ENCODE peak calls at places on chromosomes 1 and 21, in four cellular contexts. H is K562, Z is HepG2, L is SK-N-SH. P is an unnamed sample.

GRCh38 chr1:22104865-22105437 is 37.9 kb downstream of the WNT4 start:
- DNase-seq in Z (no peak), L (no peak), H (no peak), P (no peak)

GRCh38 chr1:172746091-172746949 is 87.4 kb downstream of the FASLG start:
- DNase-seq in Z (peak; percentile 66), L (no peak), H (peak; percentile 66), P (no peak)

GRCh38 chr1:117070124-117070523 is 10.0 kb downstream of the TTF2 start:
- DNase-seq in L (no peak), Z (no peak), H (no peak), P (no peak)

GRCh38 chr1:85361106-85361505 is 84.7 kb upstream of the BCL10 start:
- DNase-seq in H (no peak), Z (peak; percentile 10), L (no peak), P (no peak)

GRCh38 chr1:117033149-117033548 is 27.0 kb upstream of the TTF2 start:
- DNase-seq in H (no peak), Z (no peak), L (no peak), P (no peak)

GRCh38 chr1:31441558-31441957 is 28.5 kb downstream of the SERINC2 start:
- DNase-seq in Z (no peak), L (no peak), H (no peak), P (no peak)

GRCh38 chr21:35097525-35097924 is 48.4 kb upstream of the RUNX1 start:
- DNase-seq in H (no peak), Z (no peak), L (no peak), P (no peak)

GRCh38 chr1:91564888-91565700 is 64.4 kb downstream of the CDC7 start:
- DNase-seq in L (no peak), Z (no peak), H (no peak), P (no peak)

GRCh38 chr1:33149453-33150190 is 32.2 kb downstream of the TRIM62 start:
- DNase-seq in Z (no peak), L (no peak), H (no peak), P (no peak)

GRCh38 chr1:85578321-85579295 is 2.0 kb upstream of the CCN1 start:
- DNase-seq in H (no peak), L (peak; percentile 68), Z (peak; percentile 40), P (no peak)

GRCh38 chr1:52601519-52601918 is 652 bp upstream of the GPX7 start:
- DNase-seq in L (peak; percentile 17), H (no peak), Z (no peak), P (no peak)

GRCh38 chr1:26959722-26960624 is at the start of gene KDF1:
- DNase-seq in H (peak; percentile 70), L (peak; percentile 64), Z (no peak), P (peak; percentile 95)

GRCh38 chr1:234659538-234659937 is 49.6 kb upstream of the IRF2BP2 start:
- DNase-seq in L (no peak), Z (peak; percentile 30), H (peak; percentile 45), P (no peak)

GRCh38 chr1:180927841-180928240 is 15.1 kb downstream of the KIAA1614 start:
- DNase-seq in H (no peak), L (peak; percentile 68), Z (no peak), P (no peak)

GRCh38 chr1:94580367-94581115 is 39.0 kb upstream of the F3 start:
- DNase-seq in H (no peak), L (no peak), Z (peak; percentile 24), P (no peak)

GRCh38 chr1:64598100-64598571 is 128.2 kb downstream of the CACHD1 start:
- DNase-seq in Z (no peak), L (no peak), H (peak; percentile 14), P (no peak)

GRCh38 chr1:190154744-190155143 is 322.9 kb downstream of the BRINP3 start:
- DNase-seq in Z (no peak), H (no peak), L (no peak), P (no peak)

GRCh38 chr1:42680921-42681683 is 1.1 kb upstream of the YBX1 start:
- DNase-seq in Z (no peak), H (peak; percentile 48), L (peak; percentile 35), P (no peak)

GRCh38 chr1:71086331-71086730 is 5.5 kb upstream of the ZRANB2 start:
- DNase-seq in L (no peak), Z (no peak), H (no peak), P (no peak)

GRCh38 chr1:3869751-3870301 is 12.6 kb downstream of the DFFB start:
- DNase-seq in L (no peak), Z (no peak), H (peak; percentile 93), P (no peak)

GRCh38 chr1:29499101-29499650 is 262.9 kb downstream of the PTPRU start:
- DNase-seq in Z (no peak), H (no peak), L (no peak), P (no peak)

GRCh38 chr1:53135735-53136114 is 6.7 kb downstream of the SLC1A7 start:
- DNase-seq in Z (no peak), L (no peak), H (peak; percentile 48), P (no peak)

GRCh38 chr1:5878938-5879337 is 113.3 kb downstream of the NPHP4 start:
- DNase-seq in Z (no peak), H (no peak), L (no peak), P (no peak)

GRCh38 chr1:181239086-181239485 is 150.6 kb downstream of the IER5 start:
- DNase-seq in Z (no peak), H (no peak), L (no peak), P (no peak)

GRCh38 chr1:53396563-53397268 is 62.5 kb upstream of the DMRTB1 start:
- DNase-seq in L (peak; percentile 52), Z (no peak), H (no peak), P (no peak)

GRCh38 chr1:32981003-32981909 is 16.6 kb upstream of the RNF19B start:
- DNase-seq in Z (no peak), H (peak; percentile 67), L (no peak), P (no peak)

GRCh38 chr1:2314803-2315710 is 76.3 kb downstream of the MORN1 start:
- DNase-seq in H (peak; percentile 62), Z (peak; percentile 21), L (peak; percentile 97), P (peak; percentile 68)

GRCh38 chr1:78255849-78256248 is 210.1 kb downstream of the GIPC2 start:
- DNase-seq in Z (no peak), L (no peak), H (no peak), P (no peak)

GRCh38 chr1:54280652-54281051 is 80.7 kb downstream of the MRPL37 start:
- DNase-seq in H (no peak), Z (no peak), L (no peak), P (no peak)

GRCh38 chr1:161816201-161816600 is 50.1 kb downstream of the ATF6 start:
- DNase-seq in L (peak; percentile 3), Z (peak; percentile 29), H (no peak), P (no peak)

GRCh38 chr21:33069994-33070811 is at the start of gene OLIG1:
- DNase-seq in H (no peak), L (peak; percentile 48), Z (no peak), P (peak; percentile 82)

GRCh38 chr1:161484613-161485012 is 20.6 kb upstream of the FCGR2A start:
- DNase-seq in H (no peak), Z (no peak), L (no peak), P (no peak)

GRCh38 chr1:147722114-147722513 is 38.3 kb downstream of the GJA5 start:
- DNase-seq in L (no peak), H (peak; percentile 9), Z (no peak), P (peak; percentile 56)

GRCh38 chr1:207579436-207579799 is 65.5 kb upstream of the CR1L start:
- DNase-seq in H (peak; percentile 89), Z (peak; percentile 41), L (peak; percentile 28), P (peak; percentile 72)
- TF ChIP-seq CTCF in H (peak; percentile 88), Z (peak; percentile 73), L (peak; percentile 57), P (peak; percentile 24)

GRCh38 chr1:7615138-7615537 is 156.0 kb upstream of the VAMP3 start:
- DNase-seq in Z (no peak), H (no peak), L (no peak), P (no peak)
- TF ChIP-seq FOXJ3 in Z (no peak), H (no peak), L (no peak), P (no peak)

DNA sequence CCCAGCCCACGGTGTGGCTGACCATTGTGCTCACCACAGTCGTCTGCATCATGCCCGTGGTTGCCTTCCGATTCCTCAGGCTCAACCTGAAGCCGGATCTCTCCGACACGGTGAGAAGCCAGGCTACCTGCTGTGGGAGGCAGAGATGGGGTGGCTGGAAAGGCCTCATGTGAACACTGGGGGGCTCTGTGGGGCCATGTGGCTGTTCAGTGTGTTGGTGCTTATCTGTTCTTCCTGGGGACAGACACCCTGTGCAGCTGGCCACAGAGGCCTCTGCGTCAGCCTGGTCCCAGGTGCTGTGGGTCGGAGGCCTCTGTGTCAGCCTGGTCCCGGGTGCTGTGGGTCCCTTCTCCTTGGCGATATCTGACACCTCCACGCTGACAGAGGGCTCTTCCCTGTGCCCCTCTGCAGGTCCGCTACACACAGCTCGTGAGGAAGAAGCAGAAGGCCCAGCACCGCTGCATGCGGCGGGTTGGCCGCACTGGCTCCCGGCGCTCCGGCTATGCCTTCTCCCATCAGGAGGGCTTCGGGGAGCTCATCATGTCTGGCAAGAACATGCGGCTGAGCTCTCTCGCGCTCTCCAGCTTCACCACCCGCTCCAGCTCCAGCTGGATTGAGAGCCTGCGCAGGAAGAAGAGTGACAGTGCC is 23.2 kb downstream of the ATP8B2 start:
- DNase-seq in Z (no peak), H (peak; percentile 81), L (no peak), P (no peak)
- TF ChIP-seq CTCF in Z (peak; percentile 60), H (peak; percentile 79), L (no peak), P (no peak)

DNA sequence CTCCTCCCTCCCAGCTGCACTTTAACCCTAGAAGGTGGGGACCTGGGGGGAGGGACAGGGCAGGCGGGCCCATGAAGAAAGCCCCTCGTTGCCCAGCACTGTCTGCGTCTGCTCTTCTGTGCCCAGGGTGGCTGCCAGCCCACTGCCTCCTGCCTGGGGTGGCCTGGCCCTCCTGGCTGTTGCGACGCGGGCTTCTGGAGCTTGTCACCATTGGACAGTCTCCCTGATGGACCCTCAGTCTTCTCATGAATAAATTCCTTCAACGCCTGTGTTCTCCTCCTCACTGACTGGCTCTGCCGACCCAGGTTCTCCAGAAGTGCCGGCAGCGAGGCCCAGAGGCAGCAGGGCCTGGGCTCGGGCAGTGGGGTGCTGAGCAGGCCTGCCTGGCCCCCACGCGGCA is 6.5 kb upstream of the HTR6 start:
- DNase-seq in L (no peak), H (no peak), Z (no peak), P (no peak)
- TF ChIP-seq FOXJ3 in L (no peak), H (no peak), Z (no peak), P (no peak)

DNA sequence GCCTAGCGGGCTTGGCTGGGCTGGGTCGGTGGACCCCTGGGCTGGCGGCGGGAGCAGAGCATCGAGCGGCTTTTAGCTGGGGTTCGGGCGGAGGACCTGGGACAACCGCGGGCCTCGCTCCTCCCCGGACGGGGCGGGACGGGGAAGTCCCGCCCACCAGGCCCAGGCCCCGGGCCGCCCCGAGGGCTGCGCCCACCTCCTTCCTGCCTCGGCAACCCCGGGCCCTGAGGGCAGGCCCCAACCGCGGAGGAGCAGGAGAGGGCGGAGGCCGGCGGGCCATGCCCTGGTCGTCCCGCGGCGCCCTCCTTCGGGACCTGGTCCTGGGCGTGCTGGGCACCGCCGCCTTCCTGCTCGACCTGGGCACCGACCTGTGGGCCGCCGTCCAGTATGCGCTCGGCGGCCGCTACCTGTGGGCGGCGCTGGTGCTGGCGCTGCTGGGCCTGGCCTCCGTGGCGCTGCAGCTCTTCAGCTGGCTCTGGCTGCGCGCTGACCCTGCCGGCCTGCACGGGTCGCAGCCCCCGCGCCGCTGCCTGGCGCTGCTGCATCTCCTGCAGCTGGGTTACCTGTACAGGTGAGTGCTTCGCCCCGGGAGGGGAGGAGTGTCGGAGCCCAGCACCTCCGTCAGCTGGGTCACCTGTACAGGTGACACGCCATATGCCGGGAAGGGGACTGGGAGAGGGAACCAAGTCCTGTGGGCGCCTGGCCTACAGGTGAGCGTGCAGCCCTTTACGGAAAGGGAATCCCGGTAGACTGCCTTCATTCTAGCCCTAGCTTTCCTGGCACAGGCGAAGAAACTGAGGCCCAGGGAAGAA is at the start of gene XKR8:
- DNase-seq in Z (peak; percentile 23), H (peak; percentile 64), L (no peak), P (peak; percentile 86)
- TF ChIP-seq CTCF in Z (peak; percentile 70), H (peak; percentile 32), L (no peak), P (no peak)

GRCh38 chr1:12447849-12448312 is 170.1 kb downstream of the DHRS3 start:
- DNase-seq in Z (peak; percentile 38), L (no peak), H (no peak), P (no peak)
- TF ChIP-seq FOXJ3 in Z (no peak), L (no peak), H (no peak), P (no peak)

P was measured in WTC11.